ENCODE peak calls at places on chromosomes 5 and 9, in six cellular contexts. B, J, U, A, Z and T are unnamed samples.

GRCh38 chr5:177310757-177311173 is 933 bp downstream of the MXD3 start:
- DNase-seq in B (peak), J (no peak), U (peak), A (peak), Z (no peak), T (no peak)

GRCh38 chr5:142841511-142842255 is 71.5 kb downstream of the ARHGAP26 start:
- DNase-seq in B (peak), J (peak), U (peak), A (no peak), Z (no peak), T (peak)

GRCh38 chr9:113590991-113591898 is 127.7 kb downstream of the RGS3 start:
- DNase-seq in B (peak), J (peak), U (peak), A (peak), Z (peak), T (no peak)

GRCh38 chr5:157172408-157172807 is 6.3 kb upstream of the GARIN3 start:
- DNase-seq in B (no peak), J (no peak), U (no peak), A (no peak), Z (no peak), T (no peak)

GRCh38 chr5:18483386-18483785 is 849.1 kb downstream of the TAF11L14 start:
- DNase-seq in B (no peak), J (no peak), U (no peak), A (no peak), Z (no peak), T (no peak)

GRCh38 chr9:79300153-79300552 is 271.6 kb upstream of the TLE4 start:
- DNase-seq in B (no peak), J (no peak), U (no peak), A (no peak), Z (no peak), T (no peak)

GRCh38 chr9:104997536-104997935 is 69.6 kb upstream of the ABCA1 start:
- DNase-seq in B (no peak), J (no peak), U (no peak), A (no peak), Z (no peak), T (no peak)

GRCh38 chr5:145777445-145778063 is 57.6 kb downstream of the PRELID2 start:
- DNase-seq in B (no peak), J (no peak), U (no peak), A (no peak), Z (no peak), T (no peak)

GRCh38 chr5:169218862-169219261 is 82.1 kb downstream of the SLIT3 start:
- DNase-seq in B (no peak), J (peak), U (no peak), A (no peak), Z (peak), T (no peak)

GRCh38 chr5:132363431-132364112 is 5.9 kb upstream of the SLC22A5 start:
- DNase-seq in B (peak), J (peak), U (no peak), A (no peak), Z (peak), T (peak)

GRCh38 chr9:32550046-32550608 is 2.0 kb upstream of the SMIM27 start:
- DNase-seq in B (peak), J (peak), U (no peak), A (no peak), Z (no peak), T (no peak)

GRCh38 chr9:15416880-15417279 is 5.8 kb upstream of the SNAPC3 start:
- DNase-seq in B (peak), J (peak), U (no peak), A (peak), Z (no peak), T (no peak)

GRCh38 chr5:111158105-111158744 is 66.0 kb upstream of the CAMK4 start:
- DNase-seq in B (peak), J (peak), U (peak), A (peak), Z (peak), T (peak)

GRCh38 chr9:31824860-31825259 is 559.6 kb upstream of the ACO1 start:
- DNase-seq in B (no peak), J (no peak), U (no peak), A (no peak), Z (no peak), T (no peak)

GRCh38 chr5:150070821-150071220 is 15.5 kb downstream of the CSF1R start:
- DNase-seq in B (no peak), J (no peak), U (no peak), A (no peak), Z (no peak), T (no peak)

GRCh38 chr9:22342489-22343217 is 104.0 kb upstream of the DMRTA1 start:
- DNase-seq in B (peak), J (peak), U (no peak), A (no peak), Z (peak), T (no peak)

GRCh38 chr5:37724395-37725125 is 115.3 kb downstream of the GDNF start:
- DNase-seq in B (no peak), J (no peak), U (no peak), A (no peak), Z (no peak), T (no peak)

GRCh38 chr9:27714388-27714787 is 141.1 kb upstream of the C9orf72 start:
- DNase-seq in B (no peak), J (no peak), U (no peak), A (no peak), Z (no peak), T (no peak)

GRCh38 chr9:99326112-99326916 is 104.2 kb downstream of the SEC61B start:
- DNase-seq in B (peak), J (peak), U (no peak), A (no peak), Z (no peak), T (no peak)

GRCh38 chr5:133445744-133446143 is 166.6 kb downstream of the FSTL4 start:
- DNase-seq in B (no peak), J (no peak), U (no peak), A (no peak), Z (no peak), T (no peak)

GRCh38 chr5:108143581-108143980 is 238.3 kb downstream of the FBXL17 start:
- DNase-seq in B (peak), J (peak), U (no peak), A (no peak), Z (peak), T (no peak)

GRCh38 chr5:57066921-57067914 is 106.6 kb upstream of the GPBP1 start:
- DNase-seq in B (peak), J (peak), U (no peak), A (no peak), Z (no peak), T (peak)

GRCh38 chr5:140273401-140273877 is 29.5 kb downstream of the PFDN1 start:
- DNase-seq in B (peak), J (peak), U (no peak), A (no peak), Z (no peak), T (no peak)

GRCh38 chr5:39570418-39571027 is 145.7 kb upstream of the DAB2 start:
- DNase-seq in B (peak), J (peak), U (no peak), A (no peak), Z (peak), T (peak)

GRCh38 chr9:131214931-131215330 is 61.4 kb downstream of the FAM78A start:
- DNase-seq in B (no peak), J (no peak), U (no peak), A (no peak), Z (no peak), T (no peak)

GRCh38 chr9:89372230-89372816 is 54.0 kb downstream of the SECISBP2 start:
- DNase-seq in B (no peak), J (no peak), U (no peak), A (no peak), Z (peak), T (no peak)

GRCh38 chr9:2157277-2158105 is 142.3 kb downstream of the SMARCA2 start:
- DNase-seq in B (peak), J (peak), U (peak), A (peak), Z (peak), T (peak)